ENCODE peak calls at places on chromosome 18, in ten cellular contexts. D is kidney; O is lower lobe of right lung; S is cardiac fibroblast; I is H9; X is OCI-LY7; V is CD4-positive, alpha-beta T cell; B is AG04450; T is fibroblast of mammary gland; Z is fibroblast of villous mesenchyme. Y is an unnamed sample.

GRCh38 chr18:67845035-67845434 is 328.5 kb upstream of the DSEL start:
- DNase-seq in D (no peak), O (no peak), S (peak; percentile 63), I (no peak), X (no peak), V (no peak), B (no peak), T (peak; percentile 51), Z (no peak), Y (no peak)

GRCh38 chr18:51164327-51165290 is 32.9 kb downstream of the MEX3C start:
- DNase-seq in D (no peak), O (no peak), S (no peak), I (no peak), X (peak; percentile 22), V (no peak), B (no peak), T (no peak), Z (no peak), Y (no peak)

GRCh38 chr18:33277431-33277830 is 163.1 kb downstream of the CCDC178 start:
- DNase-seq in D (no peak), O (no peak), S (no peak), I (no peak), X (no peak), V (no peak), B (no peak), T (no peak), Z (no peak), Y (no peak)

GRCh38 chr18:78730564-78731422 is 248.8 kb upstream of the SALL3 start:
- DNase-seq in D (no peak), O (no peak), S (no peak), I (peak; percentile 17), X (no peak), V (no peak), B (no peak), T (no peak), Z (no peak), Y (no peak)

GRCh38 chr18:12307871-12308385 is at the start of gene TUBB6:
- DNase-seq in D (peak; percentile 94), O (peak; percentile 79), S (peak; percentile 82), I (peak; percentile 66), X (no peak), V (no peak), B (no peak), T (peak; percentile 75), Z (peak; percentile 79), Y (peak; percentile 42)

GRCh38 chr18:9334351-9335254 is at the start of gene TWSG1:
- DNase-seq in D (peak; percentile 98), O (peak; percentile 97), S (peak; percentile 96), I (peak; percentile 96), X (peak; percentile 96), V (peak; percentile 90), B (peak; percentile 91), T (peak; percentile 89), Z (peak; percentile 97), Y (peak; percentile 96)

GRCh38 chr18:832085-832681 is 20.1 kb upstream of the YES1 start:
- DNase-seq in D (no peak), O (no peak), S (peak; percentile 37), I (peak; percentile 94), X (no peak), V (no peak), B (no peak), T (no peak), Z (peak; percentile 21), Y (no peak)

GRCh38 chr18:9737814-9738160 is 29.7 kb downstream of the RAB31 start:
- DNase-seq in D (peak; percentile 78), O (no peak), S (no peak), I (no peak), X (no peak), V (no peak), B (no peak), T (no peak), Z (no peak), Y (peak; percentile 44)

GRCh38 chr18:2325308-2325849 is 245.9 kb downstream of the METTL4 start:
- DNase-seq in D (no peak), O (no peak), S (peak; percentile 54), I (no peak), X (no peak), V (no peak), B (no peak), T (no peak), Z (peak; percentile 77), Y (no peak)

GRCh38 chr18:11884396-11885030 is 23.6 kb downstream of the MPPE1 start:
- DNase-seq in D (no peak), O (no peak), S (no peak), I (no peak), X (no peak), V (no peak), B (no peak), T (no peak), Z (no peak), Y (no peak)

GRCh38 chr18:23725827-23726661 is 36.8 kb downstream of the LAMA3 start:
- DNase-seq in D (peak; percentile 52), O (peak; percentile 37), S (peak; percentile 41), I (no peak), X (no peak), V (no peak), B (no peak), T (peak; percentile 42), Z (peak; percentile 84), Y (no peak)

GRCh38 chr18:23201741-23202140 is 66.5 kb downstream of the CABLES1 start:
- DNase-seq in D (no peak), O (no peak), S (no peak), I (no peak), X (no peak), V (no peak), B (no peak), T (no peak), Z (no peak), Y (no peak)

GRCh38 chr18:45566025-45566740 is 49.1 kb upstream of the SLC14A2 start:
- DNase-seq in D (peak; percentile 80), O (no peak), S (peak; percentile 45), I (no peak), X (no peak), V (no peak), B (peak; percentile 41), T (peak; percentile 96), Z (peak; percentile 88), Y (no peak)

GRCh38 chr18:6672909-6673308 is 56.6 kb upstream of the ARHGAP28 start:
- DNase-seq in D (no peak), O (no peak), S (no peak), I (no peak), X (no peak), V (no peak), B (no peak), T (no peak), Z (no peak), Y (no peak)

GRCh38 chr18:39840406-39840805 is 2114.6 kb upstream of the PIK3C3 start:
- DNase-seq in D (no peak), O (no peak), S (peak; percentile 83), I (no peak), X (no peak), V (no peak), B (no peak), T (peak; percentile 87), Z (peak; percentile 63), Y (no peak)

GRCh38 chr18:13366131-13366530 is 147.6 kb downstream of the LDLRAD4 start:
- DNase-seq in D (no peak), O (no peak), S (no peak), I (no peak), X (no peak), V (no peak), B (no peak), T (no peak), Z (no peak), Y (no peak)

GRCh38 chr18:75923169-75923568 is 495.7 kb upstream of the SMIM21 start:
- DNase-seq in D (no peak), O (peak; percentile 55), S (peak; percentile 14), I (no peak), X (no peak), V (no peak), B (no peak), T (peak; percentile 74), Z (peak; percentile 1), Y (no peak)

DNA sequence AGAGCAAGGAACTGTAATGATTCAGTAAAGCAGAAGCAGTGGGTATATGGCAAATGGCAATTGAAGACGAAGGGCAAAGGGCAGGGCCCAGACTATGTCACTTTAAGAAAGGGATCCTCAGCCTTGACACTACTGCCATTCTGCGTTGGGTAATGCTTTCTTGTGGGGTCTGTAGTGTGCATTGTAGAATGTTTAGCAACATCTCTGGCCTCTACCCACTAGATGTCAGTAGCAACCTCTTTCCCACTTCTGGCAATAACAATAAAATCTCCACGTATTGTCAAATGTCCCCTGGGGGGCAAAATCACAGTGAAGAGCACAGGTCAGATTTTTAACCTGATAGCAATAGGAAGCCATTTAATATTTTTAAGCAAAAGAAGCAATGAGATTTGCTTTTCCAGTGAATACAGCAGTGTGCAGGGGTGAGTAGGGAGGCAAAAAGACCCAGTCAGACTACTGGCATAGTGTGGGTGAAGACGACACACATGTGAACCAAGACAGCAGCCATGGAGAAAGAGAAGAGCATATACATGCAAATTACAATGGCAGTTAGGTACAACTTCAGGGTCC is 209.5 kb downstream of the DYM start:
- DNase-seq in D (no peak), O (no peak), S (peak; percentile 56), I (no peak), X (peak; percentile 45), V (no peak), B (no peak), T (peak; percentile 49), Z (peak; percentile 32), Y (no peak)
- TF ChIP-seq CTCF in D (peak; percentile 27), O (peak; percentile 27), S (peak; percentile 72), I (peak; percentile 71), X (peak; percentile 75), V (peak; percentile 52), B (peak; percentile 68), T (peak; percentile 58), Z (peak; percentile 55), Y (no peak)

DNA sequence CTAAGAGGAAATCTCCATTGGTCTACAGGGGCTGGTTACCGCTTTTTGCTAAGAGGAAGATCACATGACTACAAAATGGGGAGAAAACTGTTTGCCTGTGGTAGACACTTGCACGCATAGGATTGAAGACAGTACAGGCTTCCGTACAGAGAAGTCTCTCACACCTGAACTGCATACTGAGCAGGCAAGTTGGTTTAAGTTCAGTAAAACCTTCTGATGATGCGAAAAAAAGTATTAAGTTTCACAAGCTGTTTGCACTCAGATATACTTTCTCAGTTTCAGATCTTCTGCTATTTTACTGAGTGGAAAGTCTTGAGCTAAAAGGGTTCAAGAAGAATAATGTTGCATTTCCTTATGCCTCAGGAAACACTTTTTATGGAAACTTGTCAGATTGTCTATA is 292.2 kb upstream of the MC4R start:
- DNase-seq in D (no peak), O (no peak), S (no peak), I (no peak), X (no peak), V (no peak), B (no peak), T (no peak), Z (no peak), Y (no peak)
- TF ChIP-seq CTCF in D (no peak), O (no peak), S (no peak), I (no peak), X (no peak), V (no peak), B (no peak), T (no peak), Z (no peak), Y (no peak)

GRCh38 chr18:26051845-26052244 is 38.6 kb downstream of the SS18 start:
- DNase-seq in D (no peak), O (no peak), S (no peak), I (no peak), X (no peak), V (no peak), B (no peak), T (no peak), Z (no peak), Y (no peak)
- TF ChIP-seq CTCF in D (no peak), O (no peak), S (no peak), I (no peak), X (peak; percentile 56), V (no peak), B (no peak), T (no peak), Z (no peak), Y (no peak)

GRCh38 chr18:56962322-56962721 is 184.6 kb upstream of the BOD1L2 start:
- DNase-seq in D (no peak), O (no peak), S (no peak), I (no peak), X (no peak), V (no peak), B (no peak), T (no peak), Z (no peak), Y (no peak)
- TF ChIP-seq CTCF in D (no peak), O (no peak), S (no peak), I (no peak), X (no peak), V (no peak), B (no peak), T (no peak), Z (no peak), Y (no peak)

Y was measured in mesothelial cell of epicardium.